ENCODE peak calls at places on chromosomes 5 and 9, in eight cellular contexts. G is right lobe of liver, V is ovary, Z is spleen, H is heart right ventricle, F is fibroblast of villous mesenchyme, S is Caco-2, I is aorta. R is an unnamed sample.

GRCh38 chr5:142325677-142326479 is 1.1 kb upstream of the SPRY4 start:
- DNase-seq in G (no peak), V (peak), Z (no peak), H (peak), F (peak), S (peak), I (peak), R (peak)

GRCh38 chr9:138022756-138023393 is 145.3 kb downstream of the CACNA1B start:
- DNase-seq in G (no peak), V (no peak), Z (peak), H (no peak), F (no peak), S (no peak), I (peak), R (no peak)

GRCh38 chr5:19771174-19771835 is 216.7 kb downstream of the CDH18 start:
- DNase-seq in G (no peak), V (no peak), Z (no peak), H (no peak), F (no peak), S (no peak), I (no peak), R (no peak)

GRCh38 chr9:106467847-106468163 is 395.2 kb upstream of the ZNF462 start:
- DNase-seq in G (no peak), V (no peak), Z (no peak), H (no peak), F (no peak), S (no peak), I (no peak), R (no peak)

GRCh38 chr5:154523104-154523503 is 45.1 kb upstream of the HAND1 start:
- DNase-seq in G (no peak), V (no peak), Z (no peak), H (no peak), F (no peak), S (no peak), I (no peak), R (no peak)

GRCh38 chr5:149445739-149446369 is 66.8 kb upstream of the IL17B start:
- DNase-seq in G (no peak), V (peak), Z (no peak), H (no peak), F (peak), S (peak), I (no peak), R (no peak)

GRCh38 chr5:149656576-149657182 is 73.4 kb upstream of the PPARGC1B start:
- DNase-seq in G (peak), V (no peak), Z (no peak), H (peak), F (peak), S (peak), I (no peak), R (peak)

GRCh38 chr5:34616665-34617064 is 39.5 kb upstream of the RAI14 start:
- DNase-seq in G (no peak), V (no peak), Z (no peak), H (no peak), F (no peak), S (no peak), I (no peak), R (no peak)

GRCh38 chr9:24602687-24603352 is 57.1 kb upstream of the IZUMO3 start:
- DNase-seq in G (no peak), V (no peak), Z (no peak), H (no peak), F (no peak), S (no peak), I (no peak), R (no peak)

GRCh38 chr5:125499969-125500368 is 753.5 kb upstream of the ZNF608 start:
- DNase-seq in G (no peak), V (no peak), Z (no peak), H (no peak), F (no peak), S (no peak), I (no peak), R (no peak)

GRCh38 chr5:128228506-128228905 is 144.9 kb downstream of the SLC12A2 start:
- DNase-seq in G (no peak), V (no peak), Z (no peak), H (no peak), F (peak), S (no peak), I (no peak), R (no peak)

GRCh38 chr5:152271420-152271819 is 133.7 kb downstream of the NMUR2 start:
- DNase-seq in G (no peak), V (peak), Z (no peak), H (no peak), F (no peak), S (peak), I (no peak), R (peak)

GRCh38 chr9:136956604-136957003 is 4.5 kb downstream of the LCN12 start:
- DNase-seq in G (no peak), V (no peak), Z (no peak), H (no peak), F (no peak), S (no peak), I (no peak), R (no peak)

GRCh38 chr5:149638136-149638535 is 56.8 kb downstream of the ARHGEF37 start:
- DNase-seq in G (no peak), V (no peak), Z (no peak), H (no peak), F (no peak), S (no peak), I (no peak), R (no peak)

GRCh38 chr5:66540078-66540477 is 56.1 kb upstream of the MAST4 start:
- DNase-seq in G (no peak), V (no peak), Z (no peak), H (no peak), F (no peak), S (no peak), I (no peak), R (no peak)

GRCh38 chr9:117094493-117094892 is 320.4 kb downstream of the ASTN2 start:
- DNase-seq in G (no peak), V (no peak), Z (no peak), H (no peak), F (peak), S (no peak), I (no peak), R (no peak)

GRCh38 chr5:168734657-168735344 is 155.6 kb upstream of the PANK3 start:
- DNase-seq in G (no peak), V (no peak), Z (no peak), H (peak), F (no peak), S (no peak), I (peak), R (no peak)

GRCh38 chr5:168879929-168880328 is 300.8 kb upstream of the PANK3 start:
- DNase-seq in G (peak), V (no peak), Z (no peak), H (no peak), F (peak), S (no peak), I (no peak), R (no peak)

GRCh38 chr9:133658442-133659431 is 22.6 kb downstream of the DBH start:
- DNase-seq in G (peak), V (peak), Z (no peak), H (peak), F (peak), S (peak), I (no peak), R (no peak)

GRCh38 chr5:1725641-1726468 is 73.8 kb downstream of the MRPL36 start:
- DNase-seq in G (no peak), V (no peak), Z (no peak), H (no peak), F (no peak), S (no peak), I (peak), R (no peak)

GRCh38 chr5:34450338-34450737 is 205.8 kb upstream of the RAI14 start:
- DNase-seq in G (no peak), V (no peak), Z (no peak), H (no peak), F (no peak), S (no peak), I (no peak), R (no peak)

GRCh38 chr5:14445581-14446290 is 135.9 kb upstream of the OTULINL start:
- DNase-seq in G (no peak), V (peak), Z (no peak), H (no peak), F (peak), S (no peak), I (no peak), R (peak)

GRCh38 chr9:137359850-137360249 is 57.8 kb upstream of the NRARP start:
- DNase-seq in G (no peak), V (no peak), Z (no peak), H (no peak), F (no peak), S (no peak), I (no peak), R (no peak)

GRCh38 chr5:139391570-139392323 is 2.0 kb upstream of the MZB1 start:
- DNase-seq in G (no peak), V (no peak), Z (no peak), H (no peak), F (no peak), S (no peak), I (no peak), R (no peak)

GRCh38 chr9:106962105-106962504 is 99.1 kb downstream of the ZNF462 start:
- DNase-seq in G (no peak), V (no peak), Z (no peak), H (no peak), F (no peak), S (no peak), I (no peak), R (no peak)

GRCh38 chr5:134511796-134512660 is 13.4 kb upstream of the JADE2 start:
- DNase-seq in G (peak), V (peak), Z (no peak), H (peak), F (peak), S (peak), I (peak), R (no peak)

GRCh38 chr9:117783828-117784227 is 79.6 kb downstream of the TLR4 start:
- DNase-seq in G (peak), V (no peak), Z (peak), H (no peak), F (no peak), S (no peak), I (no peak), R (no peak)

GRCh38 chr5:179193746-179194145 is 133.6 kb downstream of the ZNF354C start:
- DNase-seq in G (no peak), V (no peak), Z (no peak), H (no peak), F (no peak), S (peak), I (peak), R (no peak)

GRCh38 chr9:83649080-83649479 is 26.1 kb downstream of the IDNK start:
- DNase-seq in G (peak), V (peak), Z (peak), H (peak), F (peak), S (peak), I (peak), R (peak)

GRCh38 chr5:93941897-93942296 is 200.5 kb upstream of the POU5F2 start:
- DNase-seq in G (no peak), V (no peak), Z (no peak), H (no peak), F (no peak), S (no peak), I (no peak), R (no peak)

GRCh38 chr9:75907329-75907728 is 16.9 kb downstream of the PCSK5 start:
- DNase-seq in G (peak), V (no peak), Z (no peak), H (no peak), F (no peak), S (no peak), I (no peak), R (no peak)

GRCh38 chr5:77909237-77909636 is 133.1 kb upstream of the TBCA start:
- DNase-seq in G (no peak), V (no peak), Z (no peak), H (no peak), F (no peak), S (no peak), I (no peak), R (no peak)

GRCh38 chr9:27799326-27799725 is 226.0 kb upstream of the C9orf72 start:
- DNase-seq in G (no peak), V (no peak), Z (no peak), H (no peak), F (no peak), S (no peak), I (no peak), R (no peak)

GRCh38 chr5:171166766-171167165 is 142.3 kb upstream of the TLX3 start:
- DNase-seq in G (no peak), V (no peak), Z (no peak), H (no peak), F (no peak), S (no peak), I (no peak), R (no peak)

GRCh38 chr5:152086668-152087067 is 162.0 kb upstream of the GLRA1 start:
- DNase-seq in G (no peak), V (no peak), Z (no peak), H (no peak), F (no peak), S (no peak), I (no peak), R (no peak)

GRCh38 chr9:122087406-122088200 is 5.5 kb downstream of the TTLL11 start:
- DNase-seq in G (no peak), V (no peak), Z (no peak), H (no peak), F (peak), S (no peak), I (no peak), R (no peak)

GRCh38 chr9:107336718-107337360 is 53.8 kb downstream of the RAD23B start:
- DNase-seq in G (no peak), V (no peak), Z (no peak), H (no peak), F (no peak), S (no peak), I (no peak), R (no peak)

GRCh38 chr9:88536951-88537742 is 2.2 kb downstream of the NXNL2 start:
- DNase-seq in G (no peak), V (peak), Z (peak), H (peak), F (peak), S (no peak), I (peak), R (no peak)

GRCh38 chr9:91117474-91117891 is 244.2 kb downstream of the AUH start:
- DNase-seq in G (no peak), V (peak), Z (no peak), H (no peak), F (no peak), S (no peak), I (no peak), R (no peak)
- H3K4me3 ChIP-seq in G (peak), V (no peak), Z (no peak), H (peak), F (no peak), S (no peak), I (no peak), R (no peak)

GRCh38 chr9:21550392-21550791 is 68.3 kb upstream of the IFNE start:
- DNase-seq in G (no peak), V (no peak), Z (no peak), H (no peak), F (no peak), S (no peak), I (no peak), R (no peak)
- H3K4me3 ChIP-seq in G (no peak), V (no peak), Z (no peak), H (no peak), F (peak), S (no peak), I (no peak), R (no peak)

GRCh38 chr5:54517174-54517511 is 416 bp upstream of the SNX18 start:
- DNase-seq in G (no peak), V (no peak), Z (no peak), H (no peak), F (no peak), S (peak), I (no peak), R (no peak)

GRCh38 chr5:54518146-54519082 is 855 bp downstream of the SNX18 start:
- DNase-seq in G (peak), V (peak), Z (peak), H (peak), F (no peak), S (peak), I (peak), R (no peak)

GRCh38 chr5:54519083-54519541 is 1.6 kb downstream of the SNX18 start:
- DNase-seq in G (peak), V (peak), Z (peak), H (peak), F (no peak), S (no peak), I (peak), R (no peak)

GRCh38 chr5:54516051-54516645 is 1.4 kb upstream of the SNX18 start:
- DNase-seq in G (no peak), V (no peak), Z (no peak), H (no peak), F (no peak), S (no peak), I (no peak), R (no peak)

DNA sequence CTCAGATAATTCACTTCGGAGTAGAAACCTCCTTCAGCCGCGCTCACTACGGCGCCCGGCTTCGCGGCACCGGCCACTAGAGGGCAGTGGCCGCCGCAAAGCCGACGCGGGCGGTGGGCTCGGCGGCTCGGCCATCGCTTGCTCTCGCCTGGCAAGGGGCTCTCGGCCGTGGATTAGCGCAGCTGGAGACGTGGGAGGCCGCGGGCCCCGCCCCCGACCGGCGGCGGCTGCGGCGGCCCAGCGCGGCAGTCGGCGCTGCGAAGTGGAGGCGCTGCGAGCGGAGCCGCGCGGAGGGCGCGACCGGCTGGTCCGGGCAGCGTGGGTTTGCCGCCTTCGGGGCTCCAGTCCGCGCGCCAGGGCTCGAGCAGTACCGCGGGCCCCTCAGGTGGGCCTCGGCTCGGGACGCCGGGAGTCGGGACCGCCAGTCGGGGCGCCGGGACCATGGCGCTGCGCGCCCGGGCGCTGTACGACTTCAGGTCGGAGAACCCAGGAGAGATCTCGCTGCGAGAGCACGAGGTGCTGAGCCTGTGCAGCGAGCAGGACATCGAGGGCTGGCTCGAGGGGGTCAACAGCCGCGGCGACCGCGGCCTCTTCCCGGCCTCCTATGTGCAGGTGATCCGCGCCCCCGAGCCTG is at the start of gene SNX18:
- DNase-seq in G (peak), V (peak), Z (peak), H (peak), F (peak), S (peak), I (peak), R (peak)
- H3K4me3 ChIP-seq in G (peak), V (peak), Z (peak), H (peak), F (peak), S (peak), I (peak), R (peak)

GRCh38 chr9:97501972-97502221 is 431 bp downstream of the TMOD1 start:
- DNase-seq in G (no peak), V (no peak), Z (peak), H (no peak), F (no peak), S (no peak), I (no peak), R (no peak)
- H3K4me3 ChIP-seq in G (peak), V (peak), Z (peak), H (peak), F (peak), S (peak), I (peak), R (peak)

GRCh38 chr5:10306114-10306513 is 1.6 kb downstream of the CMBL start:
- DNase-seq in G (no peak), V (no peak), Z (no peak), H (no peak), F (no peak), S (no peak), I (no peak), R (no peak)
- H3K4me3 ChIP-seq in G (peak), V (peak), Z (no peak), H (no peak), F (no peak), S (no peak), I (no peak), R (no peak)

GRCh38 chr9:114156311-114156657 is 947 bp downstream of the COL27A1 start:
- DNase-seq in G (no peak), V (no peak), Z (no peak), H (no peak), F (peak), S (no peak), I (peak), R (no peak)
- H3K4me3 ChIP-seq in G (peak), V (peak), Z (peak), H (peak), F (peak), S (peak), I (peak), R (peak)

DNA sequence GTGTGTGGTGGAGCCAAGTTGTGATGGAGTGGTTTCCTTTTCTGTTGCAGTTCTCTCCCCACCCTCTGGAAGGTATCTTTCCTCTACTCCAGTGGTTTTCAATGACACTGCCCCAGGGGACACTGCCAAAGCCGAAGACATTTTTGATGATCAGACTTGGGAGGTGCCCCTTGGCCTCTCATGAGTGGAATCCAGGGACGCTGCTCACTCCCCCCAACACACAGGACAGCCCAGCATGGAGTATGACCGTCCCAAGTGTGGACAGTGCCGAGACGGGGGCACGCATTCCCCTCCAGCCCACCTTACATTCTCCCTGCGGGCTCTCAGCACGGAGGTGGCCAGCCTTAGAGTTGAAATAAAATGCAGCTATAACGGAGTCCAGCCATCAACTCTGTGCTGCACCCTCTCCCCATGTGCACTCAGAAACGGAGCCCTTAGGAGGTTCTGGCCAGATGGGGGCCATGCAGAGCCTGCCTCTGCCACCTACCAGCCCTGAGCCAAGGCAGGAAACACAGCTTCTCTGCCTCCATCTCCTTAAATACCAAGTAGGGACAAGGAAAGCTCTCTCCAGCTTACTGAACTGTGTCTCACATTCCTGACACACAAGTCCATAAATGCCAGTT is 150.8 kb downstream of the ROR2 start:
- DNase-seq in G (peak), V (no peak), Z (no peak), H (no peak), F (no peak), S (no peak), I (peak), R (no peak)
- H3K4me3 ChIP-seq in G (no peak), V (no peak), Z (no peak), H (no peak), F (no peak), S (no peak), I (no peak), R (no peak)

DNA sequence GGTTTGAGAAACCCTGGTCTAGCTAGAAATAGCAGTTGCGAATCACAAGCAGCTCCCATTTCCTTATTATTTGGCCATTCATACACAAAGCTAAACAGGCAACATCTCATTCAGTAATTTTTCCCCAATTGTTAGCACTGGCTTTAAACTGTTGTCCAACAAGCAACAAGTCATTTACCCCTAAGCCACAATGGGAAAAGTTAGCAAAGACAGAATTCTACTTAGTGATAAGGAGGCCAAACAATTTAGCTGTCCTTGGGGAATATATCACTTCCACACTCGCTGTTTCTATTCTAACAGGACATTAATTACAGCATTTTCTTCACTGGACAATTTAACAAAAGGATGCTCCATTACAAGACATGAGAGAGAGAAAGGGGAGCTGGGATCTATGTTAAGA is 2.8 kb downstream of the MYO10 start:
- DNase-seq in G (no peak), V (no peak), Z (no peak), H (no peak), F (no peak), S (no peak), I (no peak), R (no peak)
- H3K4me3 ChIP-seq in G (peak), V (no peak), Z (peak), H (peak), F (peak), S (peak), I (no peak), R (no peak)